ENCODE peak calls at places on chromosomes 16 and 17, in seven cellular contexts. D, W, Q, O, V, Z and I are unnamed samples.

GRCh38 chr17:2393184-2393953 is 7.5 kb downstream of the MNT start:
- DNase-seq in D (no peak), W (no peak), Q (peak; percentile 78), O (peak; percentile 81), V (peak; percentile 96), Z (peak; percentile 87), I (peak; percentile 87)

GRCh38 chr17:73586153-73586906 is 57.9 kb downstream of the SDK2 start:
- DNase-seq in D (no peak), W (no peak), Q (no peak), O (no peak), V (no peak), Z (no peak), I (no peak)

GRCh38 chr17:58703137-58703846 is 10.9 kb downstream of the RAD51C start:
- DNase-seq in D (no peak), W (no peak), Q (peak; percentile 36), O (no peak), V (no peak), Z (no peak), I (peak; percentile 45)

GRCh38 chr17:66347661-66348604 is 45.5 kb downstream of the PRKCA start:
- DNase-seq in D (no peak), W (no peak), Q (peak; percentile 80), O (no peak), V (no peak), Z (peak; percentile 42), I (peak; percentile 46)

GRCh38 chr17:33045236-33045635 is 53.6 kb downstream of the SPACA3 start:
- DNase-seq in D (no peak), W (no peak), Q (no peak), O (no peak), V (peak; percentile 30), Z (no peak), I (no peak)

GRCh38 chr16:3637371-3637923 is 17.0 kb upstream of the DNASE1 start:
- DNase-seq in D (no peak), W (no peak), Q (no peak), O (no peak), V (peak; percentile 65), Z (no peak), I (peak; percentile 77)

GRCh38 chr16:12780467-12780866 is 23.2 kb downstream of the CPPED1 start:
- DNase-seq in D (no peak), W (no peak), Q (no peak), O (no peak), V (no peak), Z (no peak), I (no peak)

GRCh38 chr17:9206989-9207317 is 185.6 kb downstream of the NTN1 start:
- DNase-seq in D (no peak), W (no peak), Q (peak; percentile 18), O (no peak), V (no peak), Z (no peak), I (no peak)

GRCh38 chr17:77504652-77505459 is 364.1 kb downstream of the SEC14L1 start:
- DNase-seq in D (no peak), W (no peak), Q (no peak), O (no peak), V (peak; percentile 45), Z (no peak), I (peak; percentile 35)

GRCh38 chr17:68053237-68054030 is 17.9 kb downstream of the KPNA2 start:
- DNase-seq in D (no peak), W (no peak), Q (peak; percentile 94), O (no peak), V (peak; percentile 52), Z (peak; percentile 34), I (peak; percentile 93)

GRCh38 chr16:592518-593306 is 2.8 kb downstream of the RAB40C start:
- DNase-seq in D (no peak), W (no peak), Q (peak; percentile 36), O (no peak), V (no peak), Z (peak; percentile 88), I (peak; percentile 40)

GRCh38 chr17:5508855-5509254 is 22.5 kb downstream of the MIS12 start:
- DNase-seq in D (no peak), W (no peak), Q (no peak), O (no peak), V (peak; percentile 77), Z (no peak), I (no peak)

GRCh38 chr16:4316103-4316731 is 350 bp downstream of the GLIS2 start:
- DNase-seq in D (no peak), W (no peak), Q (no peak), O (no peak), V (peak; percentile 78), Z (no peak), I (no peak)

GRCh38 chr16:82044585-82044911 is 9.5 kb downstream of the HSD17B2 start:
- DNase-seq in D (no peak), W (no peak), Q (no peak), O (no peak), V (no peak), Z (no peak), I (no peak)

GRCh38 chr17:76023900-76024237 is 3.2 kb downstream of the EVPL start:
- DNase-seq in D (no peak), W (no peak), Q (no peak), O (no peak), V (no peak), Z (no peak), I (no peak)

GRCh38 chr17:8123695-8124349 is at the start of gene HES7:
- DNase-seq in D (no peak), W (no peak), Q (no peak), O (no peak), V (peak; percentile 90), Z (no peak), I (no peak)

GRCh38 chr16:89693289-89693731 is 6.8 kb downstream of the CDK10 start:
- DNase-seq in D (no peak), W (no peak), Q (no peak), O (no peak), V (no peak), Z (no peak), I (no peak)

GRCh38 chr16:57810197-57811024 is 8.1 kb upstream of the KIFC3 start:
- DNase-seq in D (peak; percentile 73), W (peak; percentile 45), Q (peak; percentile 70), O (peak; percentile 94), V (peak; percentile 97), Z (peak; percentile 89), I (peak; percentile 97)

GRCh38 chr17:39823407-39824054 is 40.6 kb downstream of the IKZF3 start:
- DNase-seq in D (no peak), W (no peak), Q (no peak), O (no peak), V (no peak), Z (no peak), I (no peak)

GRCh38 chr17:61201211-61201610 is 198.4 kb upstream of the TBX2 start:
- DNase-seq in D (no peak), W (no peak), Q (peak; percentile 97), O (peak; percentile 25), V (no peak), Z (no peak), I (peak; percentile 96)

GRCh38 chr17:30235386-30236296 is at the start of gene SLC6A4:
- DNase-seq in D (no peak), W (no peak), Q (no peak), O (peak; percentile 47), V (peak; percentile 79), Z (no peak), I (peak; percentile 22)

GRCh38 chr16:1941162-1941923 is 1.7 kb downstream of the MSRB1 start:
- DNase-seq in D (no peak), W (no peak), Q (no peak), O (no peak), V (peak; percentile 89), Z (no peak), I (no peak)
- TF ChIP-seq CTCF in D (no peak), W (no peak), Q (no peak), O (peak; percentile 11), V (peak; percentile 67), Z (no peak), I (peak; percentile 8)

DNA sequence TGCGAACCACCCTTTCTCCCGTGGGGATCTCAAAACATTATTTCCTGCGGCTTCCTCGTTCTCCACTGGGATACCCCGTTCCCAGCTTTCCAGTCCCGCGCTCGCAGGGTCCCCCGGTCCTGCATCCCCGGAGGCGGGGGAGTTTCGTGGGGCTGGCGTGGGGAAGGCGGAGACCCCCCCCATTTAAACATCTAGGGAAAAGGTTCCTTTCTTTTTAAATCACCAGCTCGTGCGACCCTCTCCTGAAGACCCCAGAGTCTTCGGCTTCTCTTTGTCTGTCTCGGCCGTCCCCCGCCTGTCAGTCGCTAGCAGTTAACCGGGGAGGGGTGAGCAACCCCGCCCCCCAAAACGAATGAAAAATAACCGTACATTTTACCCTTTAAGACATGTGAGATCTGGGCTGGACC is 486 bp upstream of the IGF2BP1 start:
- DNase-seq in D (no peak), W (no peak), Q (no peak), O (no peak), V (no peak), Z (no peak), I (no peak)
- H3K4me3 ChIP-seq in D (no peak overlapping the region), W (peak overlapping the region; percentile 10), Q (no peak overlapping the region), O (peak overlapping the region; percentile 60), V (peak overlapping the region; percentile 99), Z (no peak overlapping the region), I (peak overlapping the region; percentile 85)

DNA sequence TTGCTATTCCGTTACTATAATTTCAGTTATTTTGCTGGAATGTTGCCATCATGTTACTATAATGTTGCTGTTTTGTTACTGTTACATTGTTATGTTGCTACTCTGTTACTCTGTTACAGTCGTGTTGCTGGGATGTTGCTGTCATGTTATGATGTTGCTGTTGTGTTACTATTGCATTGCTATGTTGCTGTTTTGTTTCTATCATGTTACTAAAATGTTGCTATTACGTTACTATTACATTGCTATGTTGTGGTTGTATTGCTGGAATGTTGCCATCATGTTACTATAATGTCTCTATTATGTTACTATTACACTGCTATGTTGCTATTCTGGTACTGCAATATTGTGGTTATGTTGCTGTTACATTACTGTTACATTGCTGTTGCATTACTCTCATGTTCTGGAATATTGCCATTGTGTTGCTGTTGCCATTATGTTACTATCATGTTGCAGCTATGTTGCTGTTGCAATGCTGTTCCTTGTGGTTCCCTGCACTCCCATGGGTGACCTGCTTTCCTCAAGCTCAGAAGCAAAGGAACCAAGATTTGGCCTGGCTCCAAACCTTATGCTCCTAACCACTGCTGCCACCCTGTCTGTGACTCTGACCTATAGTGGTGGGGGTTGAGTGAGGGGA is 64.4 kb downstream of the ABCC6 start:
- DNase-seq in D (no peak), W (no peak), Q (peak; percentile 27), O (no peak), V (no peak), Z (no peak), I (no peak)
- TF ChIP-seq CTCF in D (no peak), W (no peak), Q (no peak), O (no peak), V (no peak), Z (no peak), I (no peak)

GRCh38 chr17:967122-967521 is 12.5 kb downstream of the NXN start:
- DNase-seq in D (no peak), W (no peak), Q (no peak), O (no peak), V (peak; percentile 64), Z (no peak), I (no peak)

GRCh38 chr17:970388-970768 is 9.2 kb downstream of the NXN start:
- DNase-seq in D (no peak), W (no peak), Q (no peak), O (no peak), V (peak; percentile 60), Z (no peak), I (no peak)

GRCh38 chr17:969767-970387 is 9.7 kb downstream of the NXN start:
- DNase-seq in D (no peak), W (no peak), Q (peak; percentile 50), O (no peak), V (peak; percentile 55), Z (no peak), I (peak; percentile 84)

GRCh38 chr17:965311-965989 is 14.1 kb downstream of the NXN start:
- DNase-seq in D (no peak), W (no peak), Q (no peak), O (no peak), V (peak; percentile 90), Z (no peak), I (peak; percentile 91)

GRCh38 chr17:968812-969766 is 10.5 kb downstream of the NXN start:
- DNase-seq in D (no peak), W (no peak), Q (peak; percentile 69), O (no peak), V (no peak), Z (no peak), I (peak; percentile 63)
- H3K4me3 ChIP-seq in D (no peak overlapping the region), W (peak overlapping the region; percentile 45), Q (peak overlapping the region; percentile 25), O (no peak overlapping the region), V (peak overlapping the region; percentile 27), Z (no peak overlapping the region), I (peak overlapping the region; percentile 47)